ENCODE peak calls at places on chromosome 19, in eight cellular contexts. One of them, this sample, is unnamed.
A peak's percentile ranks its signal among the peaks of the same experiment; 100 is the strongest.

GRCh38 chr19:17001603-17002183 is 24.9 kb downstream of the CPAMD8 start:
- DNase-seq in T-helper 17 cell: peak; percentile 73
- DNase-seq in stimulated activated CD4-positive, alpha-beta T cell treated with anti-CD3 and anti-CD28 coated beads, TNF-alpha, amount 100 ng/mL, for 24 hours: peak; percentile 10
- DNase-seq in foreskin fibroblast: no peak
- DNase-seq in memory B cell: peak; percentile 26
- DNase-seq in ureter: no peak
- DNase-seq in GM04504: no peak
- DNase-seq in NCI-H524 treated with DMSO at 0.1 percent for 48 hours: no peak
- DNase-seq in this sample: no peak

GRCh38 chr19:53519431-53519830 is 18.5 kb upstream of the ZNF331 start:
- DNase-seq in GM04504: no peak
- DNase-seq in ureter: no peak
- DNase-seq in T-helper 17 cell: no peak
- DNase-seq in NCI-H524 treated with DMSO at 0.1 percent for 48 hours: no peak
- DNase-seq in foreskin fibroblast: no peak
- DNase-seq in stimulated activated CD4-positive, alpha-beta T cell treated with anti-CD3 and anti-CD28 coated beads, TNF-alpha, amount 100 ng/mL, for 24 hours: no peak
- DNase-seq in memory B cell: no peak
- DNase-seq in this sample: no peak

GRCh38 chr19:15928321-15928720 is 6.0 kb downstream of the CYP4F11 start:
- DNase-seq in ureter: no peak
- DNase-seq in stimulated activated CD4-positive, alpha-beta T cell treated with anti-CD3 and anti-CD28 coated beads, TNF-alpha, amount 100 ng/mL, for 24 hours: no peak
- DNase-seq in NCI-H524 treated with DMSO at 0.1 percent for 48 hours: no peak
- DNase-seq in GM04504: no peak
- DNase-seq in foreskin fibroblast: no peak
- DNase-seq in T-helper 17 cell: no peak
- DNase-seq in memory B cell: no peak
- DNase-seq in this sample: no peak

GRCh38 chr19:56114711-56115110 is 6.4 kb downstream of the ZNF787 start:
- DNase-seq in stimulated activated CD4-positive, alpha-beta T cell treated with anti-CD3 and anti-CD28 coated beads, TNF-alpha, amount 100 ng/mL, for 24 hours: no peak
- DNase-seq in ureter: no peak
- DNase-seq in GM04504: no peak
- DNase-seq in foreskin fibroblast: no peak
- DNase-seq in T-helper 17 cell: no peak
- DNase-seq in NCI-H524 treated with DMSO at 0.1 percent for 48 hours: no peak
- DNase-seq in memory B cell: no peak
- DNase-seq in this sample: no peak

GRCh38 chr19:41792513-41793413 is 3.6 kb upstream of the CEACAM3 start:
- DNase-seq in ureter: no peak
- DNase-seq in memory B cell: peak; percentile 40
- DNase-seq in NCI-H524 treated with DMSO at 0.1 percent for 48 hours: no peak
- DNase-seq in foreskin fibroblast: peak; percentile 23
- DNase-seq in stimulated activated CD4-positive, alpha-beta T cell treated with anti-CD3 and anti-CD28 coated beads, TNF-alpha, amount 100 ng/mL, for 24 hours: no peak
- DNase-seq in GM04504: peak; percentile 11
- DNase-seq in T-helper 17 cell: peak; percentile 13
- DNase-seq in this sample: peak; percentile 81

GRCh38 chr19:38667552-38668205 is 20.2 kb downstream of the ACTN4 start:
- DNase-seq in stimulated activated CD4-positive, alpha-beta T cell treated with anti-CD3 and anti-CD28 coated beads, TNF-alpha, amount 100 ng/mL, for 24 hours: no peak
- DNase-seq in GM04504: no peak
- DNase-seq in NCI-H524 treated with DMSO at 0.1 percent for 48 hours: no peak
- DNase-seq in T-helper 17 cell: no peak
- DNase-seq in memory B cell: no peak
- DNase-seq in foreskin fibroblast: peak; percentile 65
- DNase-seq in ureter: no peak
- DNase-seq in this sample: no peak

GRCh38 chr19:13053238-13053637 is 49.4 kb downstream of the LYL1 start:
- DNase-seq in NCI-H524 treated with DMSO at 0.1 percent for 48 hours: no peak
- DNase-seq in ureter: no peak
- DNase-seq in T-helper 17 cell: no peak
- DNase-seq in GM04504: peak; percentile 44
- DNase-seq in foreskin fibroblast: no peak
- DNase-seq in memory B cell: no peak
- DNase-seq in stimulated activated CD4-positive, alpha-beta T cell treated with anti-CD3 and anti-CD28 coated beads, TNF-alpha, amount 100 ng/mL, for 24 hours: no peak
- DNase-seq in this sample: no peak

GRCh38 chr19:45952691-45953505 is 20.8 kb downstream of the NOVA2 start:
- DNase-seq in stimulated activated CD4-positive, alpha-beta T cell treated with anti-CD3 and anti-CD28 coated beads, TNF-alpha, amount 100 ng/mL, for 24 hours: no peak
- DNase-seq in NCI-H524 treated with DMSO at 0.1 percent for 48 hours: peak; percentile 76
- DNase-seq in foreskin fibroblast: peak; percentile 24
- DNase-seq in T-helper 17 cell: no peak
- DNase-seq in GM04504: peak; percentile 15
- DNase-seq in ureter: no peak
- DNase-seq in memory B cell: no peak
- DNase-seq in this sample: peak; percentile 93

GRCh38 chr19:55686311-55687050 is 11.5 kb downstream of the EPN1 start:
- DNase-seq in T-helper 17 cell: no peak
- DNase-seq in memory B cell: no peak
- DNase-seq in GM04504: no peak
- DNase-seq in NCI-H524 treated with DMSO at 0.1 percent for 48 hours: no peak
- DNase-seq in stimulated activated CD4-positive, alpha-beta T cell treated with anti-CD3 and anti-CD28 coated beads, TNF-alpha, amount 100 ng/mL, for 24 hours: no peak
- DNase-seq in ureter: no peak
- DNase-seq in foreskin fibroblast: no peak
- DNase-seq in this sample: no peak